ENCODE peak calls at places on chromosomes 7 and 10, in ten cellular contexts. S, V, F, B, I, L, C, Z, U and D are unnamed samples.
A peak's percentile ranks its signal among the peaks of the same experiment; 100 is the strongest.

GRCh38 chr7:105309235-105310156 is 79.2 kb downstream of the SRPK2 start:
- DNase-seq in S (no peak), V (no peak), F (peak; percentile 59), B (peak; percentile 40), I (no peak), L (no peak), C (no peak), Z (no peak), U (no peak), D (peak; percentile 79)

GRCh38 chr7:148914208-148914777 is 30.2 kb upstream of the EZH2 start:
- DNase-seq in S (peak; percentile 92), V (peak; percentile 46), F (peak; percentile 78), B (no peak), I (no peak), L (no peak), C (no peak), Z (peak; percentile 85), U (no peak), D (no peak)

GRCh38 chr7:127792528-127793342 is 140.7 kb downstream of the SND1 start:
- DNase-seq in S (no peak), V (no peak), F (peak; percentile 77), B (peak; percentile 62), I (peak; percentile 30), L (peak; percentile 8), C (no peak), Z (no peak), U (no peak), D (peak; percentile 11)

GRCh38 chr7:92448185-92448747 is 984 bp downstream of the GATAD1 start:
- DNase-seq in S (peak; percentile 65), V (peak; percentile 60), F (peak; percentile 81), B (peak; percentile 44), I (peak; percentile 70), L (peak; percentile 78), C (peak; percentile 85), Z (peak; percentile 46), U (peak; percentile 64), D (peak; percentile 60)

GRCh38 chr7:36784991-36785940 is 61.0 kb upstream of the AOAH start:
- DNase-seq in S (no peak), V (no peak), F (no peak), B (no peak), I (no peak), L (peak; percentile 86), C (no peak), Z (no peak), U (no peak), D (peak; percentile 82)

GRCh38 chr7:93011351-93012294 is 106.2 kb downstream of the SAMD9 start:
- DNase-seq in S (peak; percentile 99), V (peak; percentile 96), F (no peak), B (no peak), I (no peak), L (no peak), C (no peak), Z (peak; percentile 99), U (no peak), D (no peak)

GRCh38 chr10:80159166-80159888 is 26.8 kb downstream of the PLAC9 start:
- DNase-seq in S (no peak), V (no peak), F (no peak), B (no peak), I (no peak), L (no peak), C (no peak), Z (no peak), U (no peak), D (no peak)

GRCh38 chr10:8133146-8133545 is 78.7 kb downstream of the GATA3 start:
- DNase-seq in S (peak; percentile 56), V (no peak), F (no peak), B (no peak), I (no peak), L (peak; percentile 13), C (no peak), Z (no peak), U (no peak), D (peak; percentile 83)

GRCh38 chr10:70344144-70344543 is 38.3 kb downstream of the LRRC20 start:
- DNase-seq in S (no peak), V (no peak), F (no peak), B (no peak), I (no peak), L (no peak), C (no peak), Z (no peak), U (no peak), D (no peak)

GRCh38 chr10:70890917-70891431 is 2.6 kb upstream of the PCBD1 start:
- DNase-seq in S (no peak), V (peak; percentile 68), F (peak; percentile 64), B (peak; percentile 56), I (no peak), L (no peak), C (peak; percentile 88), Z (no peak), U (peak; percentile 47), D (no peak)

GRCh38 chr10:124878457-124878739 is 63.5 kb upstream of the ZRANB1 start:
- DNase-seq in S (no peak), V (no peak), F (no peak), B (no peak), I (no peak), L (no peak), C (peak; percentile 74), Z (no peak), U (no peak), D (no peak)

GRCh38 chr10:124875596-124875995 is 66.3 kb upstream of the ZRANB1 start:
- DNase-seq in S (peak; percentile 39), V (peak; percentile 44), F (no peak), B (no peak), I (no peak), L (no peak), C (no peak), Z (peak; percentile 46), U (no peak), D (no peak)

GRCh38 chr10:124882313-124882712 is 59.6 kb upstream of the ZRANB1 start:
- DNase-seq in S (no peak), V (no peak), F (no peak), B (no peak), I (no peak), L (no peak), C (no peak), Z (no peak), U (no peak), D (no peak)

GRCh38 chr10:124883510-124884321 is 58.2 kb upstream of the ZRANB1 start:
- DNase-seq in S (no peak), V (no peak), F (no peak), B (no peak), I (no peak), L (no peak), C (peak; percentile 26), Z (no peak), U (no peak), D (no peak)

GRCh38 chr10:124879136-124879535 is 62.8 kb upstream of the ZRANB1 start:
- DNase-seq in S (no peak), V (no peak), F (no peak), B (no peak), I (no peak), L (no peak), C (peak; percentile 67), Z (no peak), U (no peak), D (no peak)
- H3K4me3 ChIP-seq in S (no peak overlapping the region), V (no peak overlapping the region), F (no peak overlapping the region), B (no peak overlapping the region), I (no peak overlapping the region), L (no peak overlapping the region), C (no peak overlapping the region), Z (no peak overlapping the region), U (no peak overlapping the region), D (no peak overlapping the region)

DNA sequence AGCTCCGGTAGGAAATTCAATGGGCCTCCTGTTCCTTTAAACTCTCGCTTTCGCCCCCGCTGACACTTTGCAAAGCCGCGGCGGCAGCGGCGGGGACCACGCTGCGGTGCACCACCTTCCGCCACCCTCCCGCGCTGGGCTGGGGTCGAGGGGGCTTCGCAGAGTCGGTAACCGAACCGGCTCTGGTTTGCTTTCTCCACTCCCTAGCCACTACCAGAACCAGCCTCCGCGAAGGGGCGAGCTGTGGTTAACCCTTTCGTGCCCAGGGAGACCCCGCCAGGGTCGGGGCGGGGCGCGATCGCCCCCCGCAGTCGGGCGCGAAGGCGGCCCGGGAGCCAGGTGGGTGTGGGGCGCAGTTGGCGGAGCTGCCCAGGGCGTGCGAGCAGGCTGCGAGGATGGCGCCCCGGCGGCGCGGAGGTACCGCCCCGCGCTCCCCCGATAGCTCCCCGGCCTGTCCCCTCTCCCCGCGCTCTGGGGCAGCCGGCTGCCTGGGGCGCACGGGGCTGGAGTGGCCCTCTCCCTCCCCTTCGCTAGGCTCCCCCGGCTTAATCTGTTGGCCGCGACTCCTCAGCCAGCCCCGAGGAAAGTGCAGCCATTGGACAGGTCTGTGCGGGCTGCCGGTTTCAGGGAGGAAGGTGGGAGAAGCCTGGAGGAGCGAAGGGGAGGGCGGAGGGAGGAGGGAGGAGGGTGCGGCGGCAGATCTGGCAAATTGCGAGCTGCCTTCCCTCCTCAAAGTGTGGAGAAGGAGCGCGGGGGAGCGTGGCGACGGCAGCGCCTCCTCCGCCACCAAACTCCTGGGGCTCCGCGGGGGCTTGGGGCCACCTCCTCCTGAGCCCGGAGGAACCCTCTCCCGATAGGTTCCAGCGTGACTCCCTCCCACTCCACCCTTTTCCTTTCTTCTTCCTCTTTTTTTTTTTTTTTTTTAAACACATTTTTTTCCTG is 483 bp upstream of the PLXDC2 start:
- DNase-seq in S (peak; percentile 89), V (no peak), F (peak; percentile 8), B (peak; percentile 84), I (no peak), L (no peak), C (peak; percentile 95), Z (peak; percentile 56), U (peak; percentile 81), D (no peak)
- H3K4me3 ChIP-seq in S (peak overlapping the region; percentile 70), V (peak overlapping the region; percentile 67), F (no peak overlapping the region), B (peak overlapping the region; percentile 95), I (no peak overlapping the region), L (no peak overlapping the region), C (peak overlapping the region; percentile 82), Z (peak overlapping the region; percentile 61), U (peak overlapping the region; percentile 53), D (no peak overlapping the region)

DNA sequence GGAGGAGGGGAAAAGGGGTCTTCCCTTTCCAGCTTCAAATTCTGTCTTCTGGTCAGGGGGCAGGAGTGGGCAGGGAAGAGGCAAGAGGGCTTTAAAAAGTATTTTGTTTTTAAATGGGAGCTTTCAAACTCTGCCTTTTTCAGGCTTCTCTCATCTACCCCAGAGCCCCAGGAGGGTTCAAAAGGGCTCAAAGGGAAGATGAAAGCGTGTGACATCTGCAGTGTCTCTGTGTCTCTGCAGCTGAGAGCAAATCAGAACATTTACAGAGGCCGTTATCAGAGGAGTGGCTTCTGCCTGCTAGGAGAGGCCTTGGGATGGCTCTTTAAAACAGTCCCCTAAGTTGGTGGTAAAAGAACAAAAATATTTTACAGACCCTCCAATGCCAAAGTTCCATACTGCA is 30.3 kb downstream of the TRIM8 start:
- DNase-seq in S (no peak), V (no peak), F (peak; percentile 43), B (peak; percentile 43), I (no peak), L (peak; percentile 49), C (peak; percentile 49), Z (no peak), U (no peak), D (peak; percentile 89)
- H3K4me3 ChIP-seq in S (peak overlapping the region; percentile 35), V (no peak overlapping the region), F (no peak overlapping the region), B (no peak overlapping the region), I (no peak overlapping the region), L (peak overlapping the region; percentile 49), C (no peak overlapping the region), Z (no peak overlapping the region), U (no peak overlapping the region), D (peak overlapping the region; percentile 56)

DNA sequence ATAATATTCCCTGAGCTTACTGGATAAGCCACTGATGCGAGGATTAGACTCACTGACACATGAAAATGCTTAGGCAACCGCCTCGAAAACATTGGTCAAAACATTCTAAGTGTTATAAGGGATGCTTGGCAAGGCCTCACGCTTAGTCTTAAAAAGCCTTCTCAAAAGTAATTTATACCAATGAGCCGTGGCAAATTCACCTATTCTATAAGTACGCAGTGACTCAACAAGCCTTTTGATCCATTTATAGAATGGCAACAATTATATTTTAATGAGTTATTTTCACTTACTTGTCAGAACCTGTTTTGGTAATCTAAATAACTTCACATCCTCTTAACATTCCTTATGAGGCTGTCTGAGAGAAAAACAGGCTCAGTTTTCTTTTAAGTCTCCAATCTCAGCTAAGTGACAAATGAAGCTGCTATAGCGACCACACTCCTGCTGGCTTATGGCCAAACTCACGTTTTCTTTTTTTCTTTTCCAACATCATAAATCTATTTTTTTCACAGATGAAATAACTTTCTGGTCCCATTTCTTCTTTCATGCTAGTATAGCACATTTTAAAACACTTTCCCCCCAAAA is 121.2 kb upstream of the AFAP1L2 start:
- DNase-seq in S (no peak), V (peak; percentile 14), F (no peak), B (no peak), I (peak; percentile 33), L (peak; percentile 60), C (no peak), Z (no peak), U (no peak), D (peak; percentile 50)
- H3K4me3 ChIP-seq in S (no peak overlapping the region), V (no peak overlapping the region), F (no peak overlapping the region), B (no peak overlapping the region), I (peak overlapping the region; percentile 89), L (peak overlapping the region; percentile 78), C (no peak overlapping the region), Z (no peak overlapping the region), U (peak overlapping the region; percentile 45), D (peak overlapping the region; percentile 53)